ENCODE peak calls at places on chromosomes 1 and 21, in six cellular contexts. One of them, this sample, is unnamed.

GRCh38 chr1:119146466-119146865 is 6.0 kb upstream of the WARS2 start:
- DNase-seq in A549: no peak
- DNase-seq in PC-9: no peak
- DNase-seq in colonic mucosa: no peak
- DNase-seq in endodermal cell: no peak
- DNase-seq in IMR-90: no peak
- DNase-seq in this sample: no peak

GRCh38 chr1:19096036-19096833 is 113.8 kb downstream of the UBR4 start:
- DNase-seq in A549: peak; percentile 71
- DNase-seq in endodermal cell: peak; percentile 75
- DNase-seq in PC-9: peak; percentile 49
- DNase-seq in IMR-90: peak; percentile 7
- DNase-seq in colonic mucosa: peak; percentile 64
- DNase-seq in this sample: peak; percentile 37

GRCh38 chr1:179083031-179083345 is 1.1 kb downstream of the TOR3A start:
- DNase-seq in IMR-90: peak; percentile 39
- DNase-seq in colonic mucosa: no peak
- DNase-seq in PC-9: no peak
- DNase-seq in A549: no peak
- DNase-seq in endodermal cell: no peak
- DNase-seq in this sample: peak; percentile 44

GRCh38 chr1:162536511-162536910 is 25.0 kb upstream of the UAP1 start:
- DNase-seq in IMR-90: peak; percentile 59
- DNase-seq in colonic mucosa: no peak
- DNase-seq in PC-9: no peak
- DNase-seq in A549: no peak
- DNase-seq in endodermal cell: no peak
- DNase-seq in this sample: no peak

GRCh38 chr1:222644649-222645005 is 26.7 kb downstream of the MIA3 start:
- DNase-seq in endodermal cell: no peak
- DNase-seq in IMR-90: no peak
- DNase-seq in A549: no peak
- DNase-seq in colonic mucosa: no peak
- DNase-seq in PC-9: no peak
- DNase-seq in this sample: no peak

GRCh38 chr1:119275145-119275929 is 93.2 kb upstream of the HAO2 start:
- DNase-seq in colonic mucosa: peak; percentile 54
- DNase-seq in A549: peak; percentile 13
- DNase-seq in PC-9: peak; percentile 43
- DNase-seq in IMR-90: peak; percentile 67
- DNase-seq in endodermal cell: peak; percentile 83
- DNase-seq in this sample: peak; percentile 84

GRCh38 chr1:244751271-244751895 is 84.1 kb upstream of the COX20 start:
- DNase-seq in PC-9: no peak
- DNase-seq in endodermal cell: no peak
- DNase-seq in IMR-90: no peak
- DNase-seq in A549: no peak
- DNase-seq in colonic mucosa: no peak
- DNase-seq in this sample: no peak

GRCh38 chr1:179090522-179090921 is 8.7 kb downstream of the TOR3A start:
- DNase-seq in colonic mucosa: no peak
- DNase-seq in endodermal cell: no peak
- DNase-seq in A549: no peak
- DNase-seq in PC-9: no peak
- DNase-seq in IMR-90: no peak
- DNase-seq in this sample: no peak

GRCh38 chr1:214404154-214404553 is 123.2 kb downstream of the SMYD2 start:
- DNase-seq in colonic mucosa: no peak
- DNase-seq in IMR-90: peak; percentile 88
- DNase-seq in endodermal cell: no peak
- DNase-seq in A549: no peak
- DNase-seq in PC-9: no peak
- DNase-seq in this sample: no peak

GRCh38 chr1:21308847-21309652 is 18.8 kb upstream of the ECE1 start:
- DNase-seq in PC-9: no peak
- DNase-seq in A549: no peak
- DNase-seq in endodermal cell: peak; percentile 79
- DNase-seq in IMR-90: no peak
- DNase-seq in colonic mucosa: no peak
- DNase-seq in this sample: no peak

GRCh38 chr1:202161151-202162048 is 998 bp upstream of the PTPN7 start:
- DNase-seq in colonic mucosa: no peak
- DNase-seq in A549: no peak
- DNase-seq in PC-9: no peak
- DNase-seq in IMR-90: no peak
- DNase-seq in endodermal cell: no peak
- DNase-seq in this sample: no peak

GRCh38 chr1:157751283-157751682 is 25.6 kb downstream of the FCRL2 start:
- DNase-seq in endodermal cell: no peak
- DNase-seq in PC-9: no peak
- DNase-seq in colonic mucosa: no peak
- DNase-seq in IMR-90: no peak
- DNase-seq in A549: no peak
- DNase-seq in this sample: no peak

GRCh38 chr1:20417581-20417980 is 68.4 kb downstream of the CAMK2N1 start:
- DNase-seq in A549: no peak
- DNase-seq in endodermal cell: no peak
- DNase-seq in colonic mucosa: no peak
- DNase-seq in PC-9: no peak
- DNase-seq in IMR-90: no peak
- DNase-seq in this sample: no peak

GRCh38 chr1:160981584-160982411 is 27.2 kb upstream of the ITLN2 start:
- DNase-seq in PC-9: no peak
- DNase-seq in A549: no peak
- DNase-seq in IMR-90: no peak
- DNase-seq in endodermal cell: peak; percentile 83
- DNase-seq in colonic mucosa: no peak
- DNase-seq in this sample: no peak

GRCh38 chr1:101235696-101236545 is 898 bp upstream of the S1PR1 start:
- DNase-seq in colonic mucosa: peak; percentile 24
- DNase-seq in A549: no peak
- DNase-seq in IMR-90: peak; percentile 37
- DNase-seq in PC-9: peak; percentile 33
- DNase-seq in endodermal cell: peak; percentile 85
- DNase-seq in this sample: peak; percentile 73
- H3K27ac ChIP-seq in colonic mucosa: peak overlapping the region; percentile 31
- H3K27ac ChIP-seq in A549: peak overlapping the region; percentile 42
- H3K27ac ChIP-seq in IMR-90: peak overlapping the region; percentile 54
- H3K27ac ChIP-seq in PC-9: no peak overlapping the region
- H3K27ac ChIP-seq in endodermal cell: peak overlapping the region; percentile 36
- H3K27ac ChIP-seq in this sample: peak overlapping the region; percentile 67

GRCh38 chr21:15820327-15820726 is 90.5 kb downstream of the USP25 start:
- DNase-seq in colonic mucosa: no peak
- DNase-seq in endodermal cell: no peak
- DNase-seq in A549: no peak
- DNase-seq in PC-9: no peak
- DNase-seq in IMR-90: no peak
- DNase-seq in this sample: no peak
- H3K9me3 ChIP-seq in colonic mucosa: no peaks in the 10 kb centered on the region
- H3K9me3 ChIP-seq in endodermal cell: peaks cover 13% of the 10 kb centered on the region
- H3K9me3 ChIP-seq in A549: no peaks in the 10 kb centered on the region
- H3K9me3 ChIP-seq in PC-9: no peaks in the 10 kb centered on the region
- H3K9me3 ChIP-seq in IMR-90: no peaks in the 10 kb centered on the region
- H3K9me3 ChIP-seq in this sample: no peaks in the 10 kb centered on the region

GRCh38 chr1:17292299-17293198 is 15.4 kb upstream of the PADI4 start:
- DNase-seq in endodermal cell: no peak
- DNase-seq in PC-9: peak; percentile 66
- DNase-seq in A549: no peak
- DNase-seq in colonic mucosa: no peak
- DNase-seq in IMR-90: no peak
- DNase-seq in this sample: no peak
- H3K27ac ChIP-seq in endodermal cell: no peak overlapping the region
- H3K27ac ChIP-seq in PC-9: peak overlapping the region; percentile 73
- H3K27ac ChIP-seq in A549: peak overlapping the region; percentile 21
- H3K27ac ChIP-seq in colonic mucosa: no peak overlapping the region
- H3K27ac ChIP-seq in IMR-90: no peak overlapping the region
- H3K27ac ChIP-seq in this sample: no peak overlapping the region

GRCh38 chr21:37445228-37445627 is 78.7 kb downstream of the DYRK1A start:
- DNase-seq in colonic mucosa: no peak
- DNase-seq in endodermal cell: no peak
- DNase-seq in IMR-90: peak; percentile 62
- DNase-seq in A549: no peak
- DNase-seq in PC-9: no peak
- DNase-seq in this sample: no peak

GRCh38 chr21:37443683-37444082 is 77.1 kb downstream of the DYRK1A start:
- DNase-seq in PC-9: no peak
- DNase-seq in A549: no peak
- DNase-seq in IMR-90: no peak
- DNase-seq in colonic mucosa: no peak
- DNase-seq in endodermal cell: no peak
- DNase-seq in this sample: no peak

GRCh38 chr21:37449302-37449937 is 82.8 kb downstream of the DYRK1A start:
- DNase-seq in PC-9: no peak
- DNase-seq in colonic mucosa: no peak
- DNase-seq in endodermal cell: no peak
- DNase-seq in IMR-90: no peak
- DNase-seq in A549: no peak
- DNase-seq in this sample: no peak

GRCh38 chr21:37447288-37447936 is 80.8 kb downstream of the DYRK1A start:
- DNase-seq in endodermal cell: no peak
- DNase-seq in IMR-90: no peak
- DNase-seq in colonic mucosa: no peak
- DNase-seq in PC-9: no peak
- DNase-seq in A549: no peak
- DNase-seq in this sample: peak; percentile 94

GRCh38 chr21:37446552-37446951 is 80.0 kb downstream of the DYRK1A start:
- DNase-seq in PC-9: no peak
- DNase-seq in colonic mucosa: no peak
- DNase-seq in A549: no peak
- DNase-seq in IMR-90: no peak
- DNase-seq in endodermal cell: peak; percentile 68
- DNase-seq in this sample: no peak
- H3K9me3 ChIP-seq in PC-9: no peaks in the 10 kb centered on the region
- H3K9me3 ChIP-seq in colonic mucosa: no peaks in the 10 kb centered on the region
- H3K9me3 ChIP-seq in A549: no peaks in the 10 kb centered on the region
- H3K9me3 ChIP-seq in IMR-90: no peaks in the 10 kb centered on the region
- H3K9me3 ChIP-seq in endodermal cell: no peaks in the 10 kb centered on the region
- H3K9me3 ChIP-seq in this sample: no peaks in the 10 kb centered on the region